ENCODE peak calls at places on chromosomes 6 and 20, in four cellular contexts. S, B, F and D are unnamed samples.

GRCh38 chr20:38905375-38905774 is 20.8 kb upstream of the FAM83D start:
- DNase-seq in B (no peak), F (no peak), S (no peak), D (no peak)

GRCh38 chr20:61042501-61043385 is 209.3 kb upstream of the CDH4 start:
- DNase-seq in S (no peak), F (no peak), B (no peak), D (no peak)

GRCh38 chr6:37048851-37049734 is 43.6 kb downstream of the FGD2 start:
- DNase-seq in F (peak), S (peak), B (no peak), D (peak)

GRCh38 chr6:33375143-33375649 is 16.4 kb upstream of the KIFC1 start:
- DNase-seq in B (no peak), S (no peak), F (peak), D (no peak)

GRCh38 chr6:56359201-56359899 is 112.0 kb upstream of the COL21A1 start:
- DNase-seq in S (peak), B (no peak), F (peak), D (peak)

GRCh38 chr6:48449002-48449401 is 338.0 kb upstream of the PTCHD4 start:
- DNase-seq in B (no peak), F (no peak), S (no peak), D (no peak)

GRCh38 chr6:70166088-70166958 is 136.6 kb downstream of the COL9A1 start:
- DNase-seq in S (no peak), F (peak), B (no peak), D (peak)

GRCh38 chr20:9166153-9166780 is 97.4 kb downstream of the PLCB4 start:
- DNase-seq in F (peak), B (no peak), S (no peak), D (no peak)

GRCh38 chr20:43839793-43840199 is 74.9 kb upstream of the TOX2 start:
- DNase-seq in S (no peak), F (no peak), B (no peak), D (no peak)

GRCh38 chr6:10140824-10141223 is 274.1 kb downstream of the TFAP2A start:
- DNase-seq in F (no peak), S (no peak), B (no peak), D (no peak)

GRCh38 chr6:128412680-128413079 is 107.7 kb downstream of the PTPRK start:
- DNase-seq in F (no peak), B (no peak), S (no peak), D (no peak)

GRCh38 chr6:37049990-37050853 is 44.8 kb downstream of the FGD2 start:
- DNase-seq in F (no peak), B (no peak), S (peak), D (peak)

GRCh38 chr20:40966103-40966502 is 62.5 kb upstream of the TOP1 start:
- DNase-seq in S (no peak), B (no peak), F (no peak), D (no peak)

GRCh38 chr6:115485400-115485799 is 575.3 kb downstream of the FRK start:
- DNase-seq in S (no peak), F (no peak), B (no peak), D (no peak)

GRCh38 chr6:57305754-57306153 is 11.7 kb upstream of the PRIM2 start:
- DNase-seq in F (no peak), S (no peak), B (no peak), D (no peak)

GRCh38 chr20:52824494-52825216 is 147.5 kb upstream of the TSHZ2 start:
- DNase-seq in S (no peak), B (no peak), F (no peak), D (no peak)

GRCh38 chr20:25510202-25510601 is 75.1 kb downstream of the NINL start:
- DNase-seq in B (no peak), S (no peak), F (no peak), D (no peak)